ENCODE peak calls at places on chromosomes 11 and 22, in four cellular contexts. X, T, G and I are unnamed samples.

GRCh38 chr11:122032317-122032716 is 83.7 kb downstream of the BLID start:
- DNase-seq in X (no peak), T (no peak), G (no peak), I (no peak)

GRCh38 chr11:112651345-112651744 is 309.9 kb upstream of the NCAM1 start:
- DNase-seq in X (no peak), T (no peak), G (no peak), I (no peak)

GRCh38 chr11:101444851-101445250 is 139.0 kb downstream of the TRPC6 start:
- DNase-seq in X (no peak), T (no peak), G (no peak), I (no peak)

GRCh38 chr11:133570376-133570775 is 38.1 kb upstream of the OPCML start:
- DNase-seq in X (no peak), T (no peak), G (no peak), I (no peak)

GRCh38 chr11:103043826-103044688 is 47.9 kb downstream of the DCUN1D5 start:
- DNase-seq in X (no peak), T (no peak), G (no peak), I (no peak)

GRCh38 chr11:83827940-83828554 is 541.9 kb upstream of the CCDC90B start:
- DNase-seq in X (no peak), T (no peak), G (peak), I (peak)

GRCh38 chr11:116185551-116185950 is 587.2 kb downstream of the BUD13 start:
- DNase-seq in X (no peak), T (no peak), G (no peak), I (no peak)

GRCh38 chr22:30790366-30790765 is 95.7 kb downstream of the OSBP2 start:
- DNase-seq in X (no peak), T (no peak), G (no peak), I (no peak)

GRCh38 chr11:64990222-64990918 is 6.4 kb downstream of the BATF2 start:
- DNase-seq in X (no peak), T (no peak), G (no peak), I (no peak)

DNA sequence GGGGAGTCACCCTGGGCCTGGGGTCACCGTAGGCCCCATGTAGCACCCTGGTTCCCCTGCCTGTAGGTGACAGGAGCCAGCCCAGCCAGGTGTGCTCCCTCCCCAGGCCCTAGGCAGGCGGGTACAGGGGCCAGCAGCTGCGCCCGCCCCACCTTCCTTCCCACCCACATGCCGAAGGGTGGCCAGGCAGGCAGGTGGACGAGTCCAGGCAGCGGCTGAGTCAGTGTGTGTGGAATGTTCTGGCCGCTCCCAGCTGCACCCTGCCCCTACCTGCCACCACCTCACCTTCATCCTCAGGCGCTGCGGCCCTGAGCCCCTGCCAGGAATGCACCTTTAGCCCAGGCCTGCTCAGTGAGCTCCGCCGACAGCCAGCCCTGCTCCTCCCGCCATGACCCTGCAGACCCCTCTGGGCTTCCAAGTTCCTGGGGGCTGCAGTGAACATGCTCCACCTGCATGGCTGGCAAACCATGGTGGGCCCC is 619 bp upstream of the SYT8 start:
- DNase-seq in X (no peak), T (no peak), G (no peak), I (no peak)
- H3K14ac ChIP-seq in X (no peak), T (no peak), G (no peak), I (peak)

DNA sequence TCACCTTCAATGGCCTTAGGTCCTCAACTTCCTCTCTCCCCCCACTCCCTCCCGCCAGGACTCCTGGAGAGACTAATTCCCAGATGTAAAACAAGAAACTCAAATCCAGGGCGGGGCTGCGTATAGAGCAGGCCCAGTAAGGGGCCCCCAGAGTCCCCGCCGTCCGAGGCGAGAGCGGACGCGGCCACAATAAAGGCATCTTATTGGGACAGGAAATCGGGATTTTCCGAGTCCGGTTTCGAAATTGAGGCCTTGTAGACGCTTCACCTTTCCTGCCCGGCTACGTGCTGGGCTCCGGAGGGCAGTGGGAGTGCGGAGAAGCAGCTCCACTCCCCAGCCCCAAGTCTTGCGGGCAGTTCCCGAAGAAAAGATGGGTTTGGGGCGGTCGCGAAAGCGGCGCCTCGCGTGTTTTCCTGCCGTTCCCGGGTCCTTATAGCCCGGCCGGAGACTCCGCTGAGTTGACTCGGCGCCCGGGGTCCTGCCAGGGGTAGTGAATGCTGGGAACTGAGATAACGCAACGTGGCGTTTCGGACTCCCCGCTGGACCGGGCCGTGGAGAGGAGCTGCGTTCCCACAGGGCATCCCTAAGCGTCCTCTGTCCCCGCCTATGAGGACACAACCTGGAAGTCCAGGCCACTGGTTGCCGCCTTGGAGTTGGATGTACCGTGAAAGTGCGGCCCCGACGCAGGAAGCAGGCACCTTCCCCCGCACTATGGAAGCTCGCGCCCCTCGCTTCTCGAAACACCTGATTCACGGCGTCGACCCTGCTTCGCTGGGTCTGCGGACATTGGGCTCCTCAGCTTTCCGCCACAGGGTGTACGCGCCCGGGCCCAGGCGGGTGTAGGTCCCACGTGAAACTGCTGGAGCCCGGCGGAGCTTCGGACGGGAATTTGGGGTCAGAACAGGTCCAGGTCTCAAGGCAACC is 4.8 kb upstream of the CHRM1 start:
- DNase-seq in X (no peak), T (peak), G (no peak), I (no peak)
- H3K14ac ChIP-seq in X (no peak), T (no peak), G (no peak), I (no peak)

GRCh38 chr11:120550007-120550406 is 38.5 kb downstream of the GRIK4 start:
- DNase-seq in X (no peak), T (no peak), G (no peak), I (no peak)
- H3K14ac ChIP-seq in X (no peak), T (no peak), G (no peak), I (no peak)

DNA sequence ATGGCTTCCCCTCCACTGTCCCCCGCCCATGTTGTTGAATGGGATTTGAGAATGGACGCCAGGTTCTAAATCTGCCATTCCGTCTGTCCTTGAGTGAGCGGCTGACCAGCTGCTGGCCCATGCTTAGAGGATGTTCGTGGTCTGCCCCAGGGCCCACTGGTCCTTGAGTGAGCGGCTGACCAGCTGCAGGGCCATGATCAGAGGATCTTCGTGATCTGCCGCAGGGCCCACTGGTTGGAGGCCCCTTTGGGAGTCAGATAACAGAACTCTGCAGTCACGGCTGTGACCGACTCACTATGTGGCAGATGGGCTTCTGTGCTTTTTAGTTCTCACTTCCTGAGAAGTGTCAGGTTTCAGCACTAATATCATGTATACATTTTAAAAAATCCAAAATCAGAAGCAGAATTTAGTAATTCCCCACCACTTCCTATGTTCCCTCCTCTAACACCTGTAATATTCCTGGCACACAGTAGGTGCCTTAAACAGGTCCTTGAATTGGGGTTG is 54.1 kb downstream of the MICAL3 start:
- DNase-seq in X (no peak), T (no peak), G (peak), I (no peak)
- H3K14ac ChIP-seq in X (no peak), T (no peak), G (peak), I (no peak)

GRCh38 chr11:126163074-126163700 is 48.3 kb downstream of the RPUSD4 start:
- DNase-seq in X (no peak), T (no peak), G (peak), I (peak)
- H3K14ac ChIP-seq in X (no peak), T (no peak), G (no peak), I (no peak)